ENCODE peak calls at places on chromosomes 6 and 20, in four cellular contexts. N is fibroblast of pulmonary artery, X is ascending aorta, Q is PC-3. F is an unnamed sample.

GRCh38 chr6:30888472-30889137 is 4.3 kb downstream of the DDR1 start:
- DNase-seq in X (no peak), Q (peak; percentile 23), N (peak; percentile 61), F (no peak)

GRCh38 chr6:34600101-34600500 is 44.0 kb upstream of the SPDEF start:
- DNase-seq in Q (no peak), N (no peak), X (no peak), F (no peak)

GRCh38 chr20:11881453-11881852 is 36.2 kb upstream of the BTBD3 start:
- DNase-seq in N (no peak), X (no peak), Q (no peak), F (no peak)

GRCh38 chr6:111791415-111791814 is 81.8 kb downstream of the FYN start:
- DNase-seq in Q (no peak), X (no peak), N (peak; percentile 45), F (no peak)

GRCh38 chr6:23176883-23177282 is 607.5 kb downstream of the HDGFL1 start:
- DNase-seq in Q (no peak), X (no peak), N (no peak), F (peak; percentile 15)

GRCh38 chr6:118565317-118565960 is 17.3 kb downstream of the PLN start:
- DNase-seq in Q (peak; percentile 56), X (no peak), N (no peak), F (no peak)

GRCh38 chr6:83514877-83515466 is 2.6 kb downstream of the PRSS35 start:
- DNase-seq in N (peak; percentile 84), X (no peak), Q (peak; percentile 85), F (no peak)

GRCh38 chr6:34094474-34095135 is 51.3 kb downstream of the GRM4 start:
- DNase-seq in X (no peak), N (no peak), Q (no peak), F (no peak)

GRCh38 chr6:136600818-136601217 is 50.6 kb upstream of the MAP7 start:
- DNase-seq in X (no peak), N (no peak), Q (no peak), F (no peak)

GRCh38 chr6:118810420-118811027 is 83.4 kb upstream of the ASF1A start:
- DNase-seq in N (no peak), Q (no peak), X (no peak), F (no peak)

GRCh38 chr6:23003671-23004598 is 434.6 kb downstream of the HDGFL1 start:
- DNase-seq in Q (no peak), X (no peak), N (peak; percentile 70), F (no peak)

GRCh38 chr20:40477805-40478204 is 211.2 kb downstream of the MAFB start:
- DNase-seq in Q (no peak), N (no peak), X (no peak), F (no peak)

GRCh38 chr6:1381397-1382330 is 7.7 kb upstream of the FOXF2 start:
- DNase-seq in N (peak; percentile 19), Q (peak; percentile 68), X (no peak), F (peak; percentile 87)

GRCh38 chr6:35552285-35552917 is 39.7 kb upstream of the TULP1 start:
- DNase-seq in N (peak; percentile 63), Q (peak; percentile 80), X (no peak), F (no peak)

GRCh38 chr6:87829622-87830121 is 127.6 kb upstream of the AKIRIN2 start:
- DNase-seq in N (no peak), Q (no peak), X (no peak), F (no peak)

GRCh38 chr6:87827291-87827690 is 125.3 kb upstream of the AKIRIN2 start:
- DNase-seq in Q (no peak), N (no peak), X (no peak), F (no peak)

GRCh38 chr6:87828044-87828443 is 126.0 kb upstream of the AKIRIN2 start:
- DNase-seq in Q (no peak), X (no peak), N (no peak), F (no peak)

GRCh38 chr6:87830834-87831374 is 128.9 kb upstream of the AKIRIN2 start:
- DNase-seq in X (no peak), Q (no peak), N (no peak), F (no peak)

DNA sequence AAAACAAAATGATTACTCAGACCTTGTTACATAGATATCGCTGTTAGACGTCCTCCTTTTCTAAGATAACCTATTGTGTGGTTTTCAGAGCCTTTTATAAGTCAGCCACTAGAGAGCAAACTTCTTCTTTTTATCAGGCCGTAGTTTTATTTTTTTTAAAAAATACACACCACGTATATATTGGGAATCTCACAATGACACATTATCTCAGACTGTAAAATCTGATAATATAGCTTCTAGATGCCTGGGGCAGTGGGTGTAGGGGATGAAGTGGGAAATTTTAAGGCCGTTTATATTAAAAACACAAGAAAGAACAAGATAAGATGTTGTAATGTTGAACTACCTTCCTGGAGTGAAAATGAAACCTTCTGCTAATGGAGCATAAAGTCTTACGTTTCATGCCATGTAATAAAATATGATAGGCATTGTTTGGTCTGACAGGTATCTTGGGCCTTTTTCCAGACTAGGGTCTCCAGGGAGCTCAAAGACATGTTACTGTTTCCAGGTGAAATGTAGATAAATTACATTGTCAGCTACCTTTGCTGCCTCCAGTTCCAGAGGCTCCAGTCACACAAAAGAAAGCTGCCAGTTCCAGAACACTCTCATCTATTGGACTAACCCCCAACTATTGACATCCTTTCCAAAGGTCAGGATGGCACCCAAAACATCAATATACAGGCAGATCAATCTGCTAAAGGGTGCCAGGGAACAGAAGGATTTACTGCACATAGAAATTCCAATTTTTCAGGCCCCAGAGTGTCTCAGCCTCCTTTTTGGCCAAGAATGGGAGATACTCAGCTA is 130.2 kb upstream of the AKIRIN2 start:
- DNase-seq in X (no peak), N (peak; percentile 29), Q (peak; percentile 49), F (no peak)
- TF ChIP-seq CTCF in X (peak; percentile 27), N (peak; percentile 49), Q (peak; percentile 69), F (no peak)

DNA sequence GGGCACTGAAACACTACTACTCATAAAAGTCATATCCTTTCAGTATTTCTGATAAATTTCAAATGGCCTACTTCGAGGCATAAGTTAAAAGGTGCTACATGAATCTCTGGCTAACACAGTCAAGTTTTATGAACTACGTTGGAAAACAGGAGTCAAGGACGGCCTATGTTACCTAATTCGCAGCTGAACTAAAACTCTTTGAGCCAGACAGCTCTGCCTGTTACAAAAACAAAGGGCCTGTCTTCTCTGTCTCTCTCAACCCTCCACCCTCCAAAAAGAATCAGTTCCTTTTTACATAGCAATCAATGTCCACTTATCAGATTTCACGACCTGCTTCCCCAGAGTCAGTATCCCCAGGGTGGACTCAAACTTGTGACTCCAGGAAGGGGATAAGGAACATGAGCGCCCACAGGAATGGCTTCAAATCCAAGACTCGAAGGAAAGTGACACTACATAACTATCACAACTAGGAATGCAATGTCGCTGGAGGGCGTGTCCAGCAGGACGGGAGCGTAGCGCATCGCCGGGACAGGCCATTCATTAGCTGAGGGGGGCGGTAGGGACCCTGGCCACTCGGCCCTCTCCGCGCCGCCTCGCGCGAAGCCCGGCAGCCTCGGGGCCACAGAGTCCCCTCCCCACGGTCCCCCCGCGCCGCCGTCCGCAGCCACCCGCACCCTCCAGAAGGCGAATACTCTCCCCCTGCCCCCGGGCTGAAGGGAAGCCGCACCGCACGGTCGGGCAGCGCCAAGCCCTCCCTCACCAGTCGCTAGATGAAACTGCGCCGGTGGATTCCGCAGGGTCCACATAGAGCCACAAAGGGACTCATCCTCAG is 526 bp downstream of the IBTK start:
- DNase-seq in N (peak; percentile 45), Q (peak; percentile 61), X (no peak), F (peak; percentile 71)
- TF ChIP-seq CTCF in N (no peak), Q (no peak), X (no peak), F (no peak)

GRCh38 chr6:89928604-89929003 is 34.3 kb downstream of the GJA10 start:
- DNase-seq in N (peak; percentile 44), X (no peak), Q (peak; percentile 53), F (no peak)
- TF ChIP-seq CTCF in N (no peak), X (no peak), Q (no peak), F (no peak)

DNA sequence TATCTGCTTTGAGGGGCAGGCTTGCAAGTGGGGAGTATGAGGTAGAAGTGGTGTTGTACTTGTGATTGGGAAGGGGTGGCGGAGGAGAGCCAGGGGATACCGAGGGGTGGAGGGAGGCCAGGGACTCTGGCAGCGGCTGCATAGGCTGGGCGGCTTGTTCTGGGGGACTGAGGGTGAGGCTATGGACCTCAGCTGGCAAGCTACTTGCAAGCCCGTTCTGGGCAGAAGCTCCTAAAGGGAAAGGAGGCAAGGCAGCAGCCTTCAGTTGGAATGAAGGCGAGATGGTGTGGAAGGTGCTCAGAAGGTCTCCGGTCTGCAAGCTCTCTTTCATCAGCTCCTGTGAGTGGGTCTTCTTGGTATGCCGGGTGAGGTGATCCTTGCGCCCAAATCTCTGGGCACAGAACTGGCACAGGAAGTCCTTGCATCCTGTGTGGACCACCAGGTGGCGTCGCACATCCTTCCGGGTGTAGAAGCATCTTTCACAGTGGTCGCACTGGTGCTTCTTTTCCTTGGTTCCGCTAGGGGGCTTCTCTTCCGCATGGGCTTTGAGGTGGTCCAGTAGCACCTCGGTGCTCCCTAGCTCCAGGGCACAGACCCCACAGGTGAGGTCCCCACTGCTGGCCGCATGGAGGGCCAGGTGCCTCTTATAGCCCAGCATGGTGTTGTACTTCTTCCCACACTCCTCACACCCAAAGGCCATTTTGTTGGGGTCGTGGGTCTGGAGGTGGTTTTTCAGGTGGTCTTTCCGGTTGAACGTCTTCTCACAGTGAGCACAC is 66.0 kb downstream of the PLAGL1 start:
- DNase-seq in Q (peak; percentile 64), N (peak; percentile 65), X (no peak), F (peak; percentile 83)
- TF ChIP-seq CTCF in Q (peak; percentile 74), N (peak; percentile 70), X (peak; percentile 43), F (peak; percentile 87)

GRCh38 chr20:19253316-19253715 is 40.9 kb downstream of the SLC24A3 start:
- DNase-seq in Q (no peak), X (no peak), N (no peak), F (no peak)

GRCh38 chr20:19251958-19252669 is 39.7 kb downstream of the SLC24A3 start:
- DNase-seq in X (no peak), N (no peak), Q (no peak), F (no peak)

GRCh38 chr20:19251506-19251905 is 39.1 kb downstream of the SLC24A3 start:
- DNase-seq in X (no peak), Q (no peak), N (no peak), F (no peak)

GRCh38 chr20:19252670-19253120 is 40.3 kb downstream of the SLC24A3 start:
- DNase-seq in X (no peak), N (peak; percentile 1), Q (no peak), F (no peak)

GRCh38 chr20:19249515-19249914 is 37.1 kb downstream of the SLC24A3 start:
- DNase-seq in X (no peak), Q (peak; percentile 45), N (no peak), F (no peak)
- TF ChIP-seq CTCF in X (no peak), Q (peak; percentile 44), N (no peak), F (no peak)

DNA sequence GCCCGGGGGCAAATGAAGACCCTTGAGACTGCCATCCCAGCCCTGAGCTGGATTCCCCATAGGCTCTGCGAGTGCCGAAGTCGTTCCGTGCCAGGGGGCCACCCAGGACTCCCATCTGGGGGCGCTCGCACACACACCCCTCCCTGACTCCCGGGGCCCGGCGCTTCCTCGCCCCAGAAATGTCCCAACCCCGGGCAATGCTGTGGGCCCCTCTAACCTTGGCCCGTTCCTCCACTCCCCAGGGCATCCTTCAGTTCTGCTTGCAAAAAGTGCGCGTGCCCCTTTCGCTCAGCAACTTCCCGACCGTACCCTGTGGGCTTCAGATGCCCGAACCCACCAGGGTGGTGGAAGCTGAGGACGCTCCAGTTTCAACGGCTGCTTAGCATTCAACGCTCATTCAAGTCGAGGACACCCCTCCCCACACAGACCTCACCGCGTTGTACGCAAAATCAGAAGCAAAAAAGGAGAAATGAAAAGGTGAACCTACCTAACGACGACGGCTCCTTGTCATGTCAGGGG is 25.4 kb downstream of the RIPOR2 start:
- DNase-seq in Q (no peak), X (no peak), N (no peak), F (peak; percentile 43)
- TF ChIP-seq CTCF in Q (peak; percentile 26), X (no peak), N (peak; percentile 4), F (no peak)

F was measured in glutamatergic neuron.